ENCODE peak calls at places on chromosomes 11 and 22, in ten cellular contexts. U is cardiac muscle cell, N is H9, Y is endodermal cell, G is colonic mucosa, S is mesendoderm, Q is mesenchymal stem cell, D is heart left ventricle, P is IMR-90, E is neuronal stem cell. X is an unnamed sample. For H3K4me1, the result is how much of the 10 kb centered on the place peaks cover.

GRCh38 chr11:65921033-65921555 is 1.9 kb downstream of the DRAP1 start:
- DNase-seq in U (no peak), Q (no peak), G (no peak), P (no peak), N (no peak), E (no peak), S (no peak), Y (no peak), D (no peak), X (no peak)

GRCh38 chr22:22030493-22031182 is 48.1 kb upstream of the TOP3B start:
- DNase-seq in E (no peak), N (peak), Y (peak), P (peak), D (no peak), G (no peak), S (peak), Q (peak), U (peak), X (peak)

GRCh38 chr11:117295438-117296137 is 4.4 kb downstream of the BACE1-AS start:
- DNase-seq in G (no peak), P (no peak), Y (no peak), D (no peak), N (no peak), U (no peak), Q (no peak), E (no peak), S (no peak), X (no peak)

GRCh38 chr22:40043086-40043485 is 48.3 kb downstream of the FAM83F start:
- DNase-seq in D (peak), Q (no peak), N (no peak), Y (no peak), E (no peak), P (no peak), G (no peak), U (no peak), S (no peak), X (no peak)

GRCh38 chr22:37681001-37681424 is 5.1 kb upstream of the NOL12 start:
- DNase-seq in S (no peak), E (no peak), N (no peak), Y (no peak), D (no peak), G (no peak), Q (peak), P (peak), U (no peak), X (no peak)

GRCh38 chr22:30892731-30893221 is 75.8 kb downstream of the MORC2 start:
- DNase-seq in D (no peak), P (no peak), S (no peak), E (no peak), Q (no peak), N (no peak), Y (peak), U (no peak), G (no peak), X (no peak)

GRCh38 chr11:130118636-130119387 is 40.8 kb upstream of the ST14 start:
- DNase-seq in Q (no peak), S (no peak), E (no peak), P (no peak), U (no peak), G (no peak), N (no peak), Y (no peak), D (no peak), X (no peak)

GRCh38 chr11:12158926-12159325 is 48.5 kb downstream of the MICAL2 start:
- DNase-seq in E (no peak), N (no peak), P (peak), D (peak), U (peak), S (peak), G (no peak), Y (peak), Q (no peak), X (no peak)

GRCh38 chr11:8333431-8334401 is 70.0 kb upstream of the LMO1 start:
- DNase-seq in U (no peak), Y (peak), G (no peak), D (no peak), N (peak), S (peak), P (no peak), E (no peak), Q (peak), X (no peak)

GRCh38 chr11:68146010-68146540 is 24.9 kb upstream of the CHKA start:
- DNase-seq in E (no peak), N (no peak), Q (no peak), U (no peak), D (peak), G (peak), Y (no peak), S (no peak), P (no peak), X (no peak)

GRCh38 chr11:68206211-68206610 is 6.9 kb downstream of the KMT5B start:
- DNase-seq in D (no peak), Q (peak), N (peak), U (peak), E (peak), G (no peak), Y (peak), S (peak), P (peak), X (no peak)

GRCh38 chr22:50708996-50709395 is 29.0 kb upstream of the ACR start:
- DNase-seq in Y (no peak), U (no peak), Q (no peak), N (no peak), P (no peak), S (no peak), D (no peak), E (no peak), G (no peak), X (no peak)

GRCh38 chr11:122727101-122727929 is 71.8 kb downstream of the UBASH3B start:
- DNase-seq in P (no peak), Q (peak), D (no peak), G (no peak), N (no peak), U (no peak), S (no peak), E (peak), Y (no peak), X (no peak)

GRCh38 chr22:23401111-23401909 is 178.8 kb downstream of the IGLL1 start:
- DNase-seq in Q (peak), E (no peak), N (no peak), D (no peak), P (peak), G (no peak), U (no peak), Y (no peak), S (peak), X (no peak)

GRCh38 chr11:60917267-60917666 is 3.3 kb downstream of the TMEM109 start:
- DNase-seq in D (no peak), E (no peak), Y (no peak), Q (no peak), U (no peak), G (no peak), P (no peak), S (no peak), N (no peak), X (no peak)

GRCh38 chr11:33045551-33046255 is 6.3 kb downstream of the TCP11L1 start:
- DNase-seq in S (peak), D (no peak), Y (no peak), E (no peak), P (no peak), Q (no peak), U (no peak), N (no peak), G (peak), X (no peak)

GRCh38 chr11:23865341-23865975 is 631.4 kb upstream of the LUZP2 start:
- DNase-seq in Y (no peak), N (no peak), S (no peak), P (peak), Q (no peak), G (no peak), D (no peak), U (no peak), E (no peak), X (no peak)

GRCh38 chr11:96949464-96949863 is 559.7 kb downstream of the JRKL start:
- DNase-seq in Y (no peak), U (no peak), E (no peak), Q (no peak), P (no peak), N (no peak), D (no peak), G (no peak), S (no peak), X (no peak)

GRCh38 chr22:20221421-20222340 is 46.4 kb downstream of the RTN4R start:
- DNase-seq in N (no peak), D (peak), S (no peak), U (no peak), E (no peak), Q (no peak), G (no peak), Y (no peak), P (no peak), X (no peak)

GRCh38 chr11:36534276-36534675 is 24.2 kb upstream of the TRAF6 start:
- DNase-seq in P (no peak), S (no peak), Q (no peak), N (no peak), D (no peak), Y (no peak), E (no peak), G (no peak), U (no peak), X (no peak)

GRCh38 chr11:27392278-27392677 is 29.3 kb upstream of the CCDC34 start:
- DNase-seq in D (no peak), Q (no peak), E (peak), S (no peak), Y (no peak), N (no peak), G (no peak), U (no peak), P (no peak), X (no peak)

GRCh38 chr11:27392715-27393114 is 29.7 kb upstream of the CCDC34 start:
- DNase-seq in P (peak), D (no peak), N (no peak), Q (peak), G (no peak), S (peak), U (peak), E (peak), Y (no peak), X (no peak)

GRCh38 chr11:27390318-27390958 is 27.4 kb upstream of the CCDC34 start:
- DNase-seq in D (no peak), Y (no peak), G (no peak), N (no peak), E (no peak), Q (no peak), S (no peak), P (no peak), U (no peak), X (no peak)

GRCh38 chr11:27390959-27391326 is 27.9 kb upstream of the CCDC34 start:
- DNase-seq in S (no peak), U (no peak), Y (no peak), G (no peak), D (no peak), E (no peak), Q (peak), P (peak), N (no peak), X (no peak)

DNA sequence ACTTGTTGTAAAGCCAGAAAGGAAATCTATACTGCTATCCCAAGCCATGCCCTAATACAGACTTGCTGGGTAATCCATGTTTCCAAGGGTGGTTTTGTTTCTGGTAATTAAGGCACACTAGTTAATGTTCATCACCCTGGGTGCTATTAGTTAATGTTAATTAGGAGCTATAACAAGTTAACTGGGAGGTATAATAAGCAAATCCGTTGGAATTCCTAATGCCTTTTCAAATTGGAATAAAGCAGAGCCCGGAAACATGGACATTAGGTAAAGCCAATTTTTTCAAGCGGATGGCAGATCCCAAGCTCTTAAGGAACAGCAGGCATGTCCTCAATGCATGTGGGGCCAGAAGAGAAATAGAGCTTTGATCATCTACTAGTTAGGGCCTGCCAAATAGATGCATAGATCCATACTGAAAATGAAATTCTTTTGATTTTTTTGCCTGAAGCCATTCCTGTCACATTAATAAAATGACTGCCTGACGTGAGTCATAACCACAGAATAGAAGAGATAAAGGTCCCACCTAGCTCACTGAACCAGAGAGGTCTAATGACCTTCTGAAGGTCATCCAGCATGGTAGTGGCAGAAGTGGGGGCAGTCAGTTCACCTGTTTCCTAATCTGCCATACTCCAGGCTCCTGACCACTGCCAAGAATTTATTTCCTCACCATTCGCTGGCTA is 28.5 kb upstream of the CCDC34 start:
- DNase-seq in E (peak), D (no peak), P (no peak), S (no peak), N (no peak), Y (no peak), G (no peak), Q (peak), U (no peak), X (no peak)
- H3K4me1 ChIP-seq in E (under half), D (under half), P (under half), S (under half), N (under half), Y (under half), G (under half), Q (under half), U (half or more), X (under half)

DNA sequence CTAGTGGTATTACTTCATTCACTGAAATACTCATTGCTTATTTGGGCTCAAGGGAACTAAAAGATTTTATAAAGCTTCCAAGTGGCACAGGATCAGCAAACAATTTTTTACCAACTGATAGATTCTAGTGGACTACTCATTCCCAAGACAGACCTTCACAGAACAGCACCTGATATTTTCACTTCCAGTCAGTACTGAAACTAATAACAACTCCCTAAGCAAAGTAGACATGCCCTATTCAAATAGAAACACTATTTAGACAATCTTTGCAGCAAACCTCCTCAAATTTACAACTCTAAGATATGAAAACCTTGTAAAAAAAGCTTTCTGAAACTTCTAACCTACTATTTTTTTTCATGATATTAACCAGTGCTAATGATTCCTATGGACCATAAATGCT is 2345.8 kb downstream of the LRRC4C start:
- DNase-seq in E (no peak), Y (no peak), N (no peak), U (no peak), D (no peak), P (no peak), S (no peak), Q (no peak), G (no peak), X (no peak)
- H3K4me1 ChIP-seq in E (under half), Y (under half), N (under half), U (under half), D (under half), P (under half), S (under half), Q (under half), G (under half), X (under half)

GRCh38 chr11:128615612-128616011 is 28.3 kb upstream of the ETS1 start:
- DNase-seq in Y (peak), E (no peak), S (no peak), D (no peak), Q (no peak), U (no peak), P (no peak), N (no peak), G (no peak), X (no peak)

GRCh38 chr11:128619540-128620305 is 32.4 kb upstream of the ETS1 start:
- DNase-seq in N (no peak), Q (no peak), P (no peak), Y (peak), D (no peak), G (no peak), U (no peak), E (no peak), S (no peak), X (no peak)

GRCh38 chr11:128613300-128613995 is 26.1 kb upstream of the ETS1 start:
- DNase-seq in S (no peak), Q (no peak), G (no peak), P (no peak), E (no peak), Y (peak), N (no peak), U (no peak), D (no peak), X (no peak)

GRCh38 chr11:128615076-128615475 is 27.7 kb upstream of the ETS1 start:
- DNase-seq in D (no peak), G (no peak), P (no peak), S (no peak), Y (peak), Q (no peak), N (no peak), E (no peak), U (no peak), X (no peak)

GRCh38 chr11:128616158-128616557 is 28.8 kb upstream of the ETS1 start:
- DNase-seq in Q (no peak), G (no peak), S (peak), N (no peak), Y (peak), P (no peak), D (no peak), E (no peak), U (no peak), X (no peak)
- H3K4me1 ChIP-seq in Q (under half), G (under half), S (under half), N (under half), Y (under half), P (under half), D (under half), E (under half), U (under half), X (under half)

DNA sequence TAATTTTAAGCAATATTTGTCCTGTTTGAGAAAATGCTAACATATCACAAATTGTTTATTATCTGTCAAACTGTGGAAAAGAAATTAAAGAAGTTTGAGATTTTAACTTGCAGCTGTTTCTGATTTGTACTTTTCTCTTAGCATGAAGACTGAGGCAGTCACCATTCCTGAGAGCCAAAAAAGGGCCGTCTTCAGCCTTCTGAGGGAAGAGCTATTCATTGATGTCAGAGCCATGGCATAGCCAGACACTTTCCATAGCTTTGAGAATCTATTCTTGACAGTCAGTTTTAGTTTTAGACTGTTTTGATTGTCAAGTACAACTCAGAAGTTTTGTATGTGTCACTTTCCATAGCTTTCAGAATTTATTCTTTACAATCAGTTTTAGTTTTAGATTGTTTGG is 32.1 kb downstream of the YAP1 start:
- DNase-seq in S (no peak), Y (no peak), D (no peak), G (no peak), N (no peak), P (peak), E (no peak), Q (no peak), U (peak), X (no peak)
- H3K4me1 ChIP-seq in S (under half), Y (under half), D (half or more), G (under half), N (under half), P (under half), E (under half), Q (under half), U (half or more), X (under half)

DNA sequence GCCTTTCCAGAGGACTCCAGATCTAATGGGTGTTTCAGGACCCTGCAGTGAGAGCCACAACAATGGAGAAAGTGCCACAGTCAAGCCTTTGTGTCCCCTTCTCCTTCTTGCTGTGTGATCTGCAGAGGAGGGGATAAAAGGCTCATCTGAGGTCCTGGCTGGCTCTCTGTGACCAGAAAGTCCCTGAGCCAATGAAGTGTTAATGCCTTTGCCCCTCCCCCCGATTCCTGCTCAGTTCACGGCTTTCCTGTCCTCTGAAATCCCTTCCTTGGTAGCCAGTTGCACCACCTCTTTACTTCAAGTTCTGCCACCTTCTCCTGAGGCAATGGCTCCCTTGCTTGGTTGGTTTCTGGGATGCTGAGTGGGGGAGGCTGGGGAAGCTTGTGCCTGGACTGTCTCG is 47.6 kb downstream of the FLI1 start:
- DNase-seq in S (peak), G (no peak), Y (peak), D (no peak), Q (no peak), U (no peak), P (no peak), N (no peak), E (no peak), X (no peak)
- H3K4me1 ChIP-seq in S (under half), G (under half), Y (under half), D (half or more), Q (under half), U (under half), P (under half), N (under half), E (under half), X (under half)

X was measured in iPS DF 6.9.